ENCODE peak calls at places on chromosomes 11 and 22, in nine cellular contexts. U is OCI-LY7; P is astrocyte of the spinal cord; J is lower leg skin; B is BJ; F is GM10248; S is brain microvascular endothelial cell; I is GM12865; A is CD8-positive, alpha-beta T cell. K is an unnamed sample.
A peak's percentile ranks its signal among the peaks of the same experiment; 100 is the strongest.

GRCh38 chr11:133762538-133762937 is 82.8 kb downstream of the SPATA19 start:
- DNase-seq in U (no peak), P (no peak), J (no peak), B (no peak), F (no peak), S (no peak), I (no peak), A (no peak), K (no peak)

GRCh38 chr22:36548606-36549005 is 19.6 kb upstream of the EIF3D start:
- DNase-seq in U (no peak), P (no peak), J (no peak), B (no peak), F (no peak), S (no peak), I (no peak), A (no peak), K (no peak)

GRCh38 chr11:128802358-128802981 is 64.6 kb downstream of the KCNJ1 start:
- DNase-seq in U (peak; percentile 5), P (no peak), J (no peak), B (no peak), F (no peak), S (peak; percentile 38), I (no peak), A (no peak), K (no peak)

GRCh38 chr22:45318558-45319318 is 9.0 kb downstream of the FAM118A start:
- DNase-seq in U (peak; percentile 10), P (no peak), J (no peak), B (no peak), F (peak; percentile 53), S (no peak), I (peak; percentile 73), A (peak; percentile 49), K (peak; percentile 69)

GRCh38 chr22:37173709-37174108 is 14.3 kb downstream of the C1QTNF6 start:
- DNase-seq in U (no peak), P (no peak), J (peak; percentile 69), B (no peak), F (no peak), S (no peak), I (no peak), A (no peak), K (peak; percentile 5)

GRCh38 chr22:44213489-44214043 is 32.8 kb downstream of the PARVG start:
- DNase-seq in U (no peak), P (no peak), J (no peak), B (no peak), F (no peak), S (no peak), I (no peak), A (no peak), K (no peak)

GRCh38 chr11:2140411-2141400 is 1.5 kb upstream of the IGF2 start:
- DNase-seq in U (no peak), P (no peak), J (no peak), B (no peak), F (no peak), S (no peak), I (no peak), A (no peak), K (no peak)

GRCh38 chr11:86916330-86916729 is 38.9 kb downstream of the FZD4 start:
- DNase-seq in U (no peak), P (peak; percentile 85), J (no peak), B (peak; percentile 57), F (no peak), S (peak; percentile 83), I (no peak), A (no peak), K (no peak)

GRCh38 chr11:69449320-69450063 is 32.0 kb upstream of the LINC01488 start:
- DNase-seq in U (no peak), P (peak; percentile 24), J (no peak), B (no peak), F (no peak), S (peak; percentile 59), I (no peak), A (no peak), K (no peak)

GRCh38 chr11:78420255-78420764 is 2.7 kb upstream of the GAB2 start:
- DNase-seq in U (peak; percentile 35), P (peak; percentile 86), J (peak; percentile 66), B (no peak), F (no peak), S (peak; percentile 96), I (peak; percentile 63), A (peak; percentile 16), K (peak; percentile 39)
- TF ChIP-seq CTCF in U (peak; percentile 78), P (peak; percentile 70), J (no peak), B (peak; percentile 73), F (peak; percentile 71), S (peak; percentile 78), I (peak; percentile 60), A (peak; percentile 79), K (peak; percentile 77)

DNA sequence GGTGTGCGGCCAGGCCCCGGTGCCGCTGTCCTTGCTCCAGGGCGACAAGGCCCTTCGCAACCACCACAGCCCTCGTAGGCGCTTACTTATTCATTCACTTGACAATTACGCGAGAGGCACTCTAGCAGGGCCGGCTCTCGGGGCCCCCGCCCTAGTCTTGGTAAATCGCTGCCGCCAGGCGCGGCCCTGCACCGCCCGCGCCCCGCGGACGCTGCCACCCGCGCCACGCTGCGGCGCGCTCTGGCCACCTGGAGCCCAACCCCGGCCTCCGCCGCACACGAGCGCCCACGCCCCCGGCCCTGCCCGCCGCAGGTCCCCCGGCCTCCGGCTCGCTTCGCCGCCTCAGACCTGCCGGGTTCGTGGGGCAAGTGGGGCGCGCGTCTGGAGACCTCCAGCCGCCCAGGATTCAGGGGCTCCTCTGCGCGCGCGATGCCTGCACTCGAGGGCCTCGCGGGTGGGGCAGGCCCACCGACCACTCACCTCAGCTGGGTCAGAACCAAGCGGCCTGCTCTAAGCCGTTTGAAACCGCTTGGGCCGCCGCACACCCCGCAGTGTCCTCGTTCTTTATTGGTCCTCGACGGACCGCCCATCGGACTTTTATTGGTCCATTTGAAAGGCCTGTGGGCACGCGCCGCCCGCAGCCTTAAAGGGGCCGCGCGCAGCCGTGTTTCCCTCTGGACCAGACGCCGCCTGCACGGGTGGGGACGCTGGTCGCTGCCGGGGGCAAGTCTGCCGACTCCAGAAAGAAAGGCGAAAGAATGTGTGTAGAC is at the start of gene CKAP5:
- DNase-seq in U (peak; percentile 94), P (peak; percentile 88), J (peak; percentile 88), B (peak; percentile 59), F (peak; percentile 97), S (peak; percentile 90), I (peak; percentile 93), A (peak; percentile 68), K (peak; percentile 87)
- TF ChIP-seq CTCF in U (no peak), P (no peak), J (no peak), B (no peak), F (no peak), S (peak; percentile 7), I (no peak), A (no peak), K (no peak)

GRCh38 chr11:85826096-85826855 is 15.3 kb upstream of the SYTL2 start:
- DNase-seq in U (peak; percentile 13), P (peak; percentile 39), J (no peak), B (no peak), F (peak; percentile 31), S (peak; percentile 40), I (peak; percentile 19), A (no peak), K (no peak)
- TF ChIP-seq CTCF in U (peak; percentile 64), P (peak; percentile 66), J (no peak), B (peak; percentile 81), F (peak; percentile 16), S (peak; percentile 81), I (peak; percentile 37), A (peak; percentile 17), K (no peak)

GRCh38 chr11:6418958-6419611 is at the start of gene APBB1:
- DNase-seq in U (peak; percentile 81), P (peak; percentile 38), J (no peak), B (no peak), F (peak; percentile 76), S (peak; percentile 47), I (peak; percentile 51), A (peak; percentile 49), K (peak; percentile 76)
- TF ChIP-seq CTCF in U (no peak), P (no peak), J (no peak), B (peak; percentile 19), F (no peak), S (peak; percentile 30), I (no peak), A (no peak), K (no peak)

K was measured in natural killer cell.